ENCODE peak calls at places on chromosome 3, in five cellular contexts. One of them, this sample, is unnamed.

GRCh38 chr3:87053548-87053947 is 62.6 kb upstream of the VGLL3 start:
- DNase-seq in heart left ventricle: no peak
- DNase-seq in esophagus squamous epithelium: no peak
- DNase-seq in fibroblast of lung: no peak
- DNase-seq in A549: no peak
- DNase-seq in this sample: no peak

GRCh38 chr3:130981469-130981868 is 45.2 kb downstream of the ASTE1 start:
- DNase-seq in heart left ventricle: no peak
- DNase-seq in esophagus squamous epithelium: no peak
- DNase-seq in A549: no peak
- DNase-seq in fibroblast of lung: no peak
- DNase-seq in this sample: no peak

GRCh38 chr3:192685801-192686200 is 41.5 kb downstream of the FGF12 start:
- DNase-seq in A549: no peak
- DNase-seq in heart left ventricle: no peak
- DNase-seq in fibroblast of lung: no peak
- DNase-seq in esophagus squamous epithelium: no peak
- DNase-seq in this sample: peak; percentile 14

GRCh38 chr3:38307599-38307998 is 25.5 kb downstream of the SLC22A14 start:
- DNase-seq in heart left ventricle: no peak
- DNase-seq in esophagus squamous epithelium: no peak
- DNase-seq in A549: no peak
- DNase-seq in fibroblast of lung: no peak
- DNase-seq in this sample: no peak

GRCh38 chr3:72694398-72694797 is 153.8 kb downstream of the SHQ1 start:
- DNase-seq in heart left ventricle: no peak
- DNase-seq in fibroblast of lung: peak; percentile 71
- DNase-seq in esophagus squamous epithelium: no peak
- DNase-seq in A549: no peak
- DNase-seq in this sample: no peak

GRCh38 chr3:160195106-160195505 is 30.1 kb upstream of the C3orf80 start:
- DNase-seq in fibroblast of lung: no peak
- DNase-seq in heart left ventricle: no peak
- DNase-seq in A549: no peak
- DNase-seq in esophagus squamous epithelium: no peak
- DNase-seq in this sample: peak; percentile 65

GRCh38 chr3:106086636-106087035 is 217.8 kb upstream of the CBLB start:
- DNase-seq in heart left ventricle: no peak
- DNase-seq in fibroblast of lung: no peak
- DNase-seq in A549: peak; percentile 68
- DNase-seq in esophagus squamous epithelium: no peak
- DNase-seq in this sample: no peak

GRCh38 chr3:120160050-120160449 is 65.8 kb upstream of the GSK3B start:
- DNase-seq in heart left ventricle: no peak
- DNase-seq in esophagus squamous epithelium: peak; percentile 4
- DNase-seq in A549: peak; percentile 76
- DNase-seq in fibroblast of lung: peak; percentile 96
- DNase-seq in this sample: peak; percentile 72

GRCh38 chr3:10192953-10193691 is 28.4 kb downstream of the IRAK2 start:
- DNase-seq in A549: peak; percentile 82
- DNase-seq in heart left ventricle: no peak
- DNase-seq in esophagus squamous epithelium: peak; percentile 31
- DNase-seq in fibroblast of lung: peak; percentile 93
- DNase-seq in this sample: peak; percentile 89

GRCh38 chr3:135869439-135870105 is 96.0 kb upstream of the PPP2R3A start:
- DNase-seq in fibroblast of lung: peak; percentile 70
- DNase-seq in esophagus squamous epithelium: no peak
- DNase-seq in A549: no peak
- DNase-seq in heart left ventricle: no peak
- DNase-seq in this sample: no peak

GRCh38 chr3:58173670-58174472 is 36.9 kb downstream of the DNASE1L3 start:
- DNase-seq in esophagus squamous epithelium: no peak
- DNase-seq in A549: peak; percentile 69
- DNase-seq in fibroblast of lung: no peak
- DNase-seq in heart left ventricle: peak; percentile 79
- DNase-seq in this sample: peak; percentile 59

GRCh38 chr3:156456771-156457224 is 98.1 kb downstream of the SSR3 start:
- DNase-seq in esophagus squamous epithelium: no peak
- DNase-seq in fibroblast of lung: peak; percentile 77
- DNase-seq in heart left ventricle: no peak
- DNase-seq in A549: no peak
- DNase-seq in this sample: no peak

GRCh38 chr3:13616359-13616758 is 67.4 kb downstream of the FBLN2 start:
- DNase-seq in esophagus squamous epithelium: no peak
- DNase-seq in fibroblast of lung: no peak
- DNase-seq in heart left ventricle: peak; percentile 33
- DNase-seq in A549: no peak
- DNase-seq in this sample: no peak

GRCh38 chr3:109643590-109643989 is 306.2 kb upstream of the DPPA4 start:
- DNase-seq in fibroblast of lung: peak; percentile 82
- DNase-seq in A549: peak; percentile 52
- DNase-seq in esophagus squamous epithelium: no peak
- DNase-seq in heart left ventricle: no peak
- DNase-seq in this sample: peak; percentile 65

GRCh38 chr3:15174953-15175352 is 31.1 kb upstream of the CAPN7 start:
- DNase-seq in fibroblast of lung: no peak
- DNase-seq in esophagus squamous epithelium: no peak
- DNase-seq in heart left ventricle: no peak
- DNase-seq in A549: no peak
- DNase-seq in this sample: no peak

GRCh38 chr3:124064050-124064449 is 72.1 kb upstream of the ROPN1 start:
- DNase-seq in heart left ventricle: no peak
- DNase-seq in fibroblast of lung: no peak
- DNase-seq in esophagus squamous epithelium: no peak
- DNase-seq in A549: no peak
- DNase-seq in this sample: no peak

GRCh38 chr3:172090035-172090434 is 50.7 kb downstream of the FNDC3B start:
- DNase-seq in esophagus squamous epithelium: no peak
- DNase-seq in A549: no peak
- DNase-seq in fibroblast of lung: no peak
- DNase-seq in heart left ventricle: no peak
- DNase-seq in this sample: no peak

GRCh38 chr3:38630591-38630990 is 18.9 kb downstream of the SCN5A start:
- DNase-seq in esophagus squamous epithelium: no peak
- DNase-seq in A549: no peak
- DNase-seq in fibroblast of lung: no peak
- DNase-seq in heart left ventricle: no peak
- DNase-seq in this sample: no peak

GRCh38 chr3:10792208-10792607 is 23.8 kb upstream of the SLC6A11 start:
- DNase-seq in A549: no peak
- DNase-seq in heart left ventricle: no peak
- DNase-seq in esophagus squamous epithelium: no peak
- DNase-seq in fibroblast of lung: no peak
- DNase-seq in this sample: no peak

GRCh38 chr3:134754768-134755559 is 40.1 kb upstream of the EPHB1 start:
- DNase-seq in heart left ventricle: peak; percentile 67
- DNase-seq in A549: peak; percentile 19
- DNase-seq in fibroblast of lung: peak; percentile 16
- DNase-seq in esophagus squamous epithelium: no peak
- DNase-seq in this sample: peak; percentile 88

GRCh38 chr3:104206925-104207324 is 1159.8 kb upstream of the ALCAM start:
- DNase-seq in heart left ventricle: no peak
- DNase-seq in fibroblast of lung: no peak
- DNase-seq in esophagus squamous epithelium: no peak
- DNase-seq in A549: peak; percentile 6
- DNase-seq in this sample: no peak

GRCh38 chr3:139994891-139995290 is 59.9 kb downstream of the CLSTN2 start:
- DNase-seq in fibroblast of lung: no peak
- DNase-seq in A549: no peak
- DNase-seq in esophagus squamous epithelium: no peak
- DNase-seq in heart left ventricle: no peak
- DNase-seq in this sample: no peak

GRCh38 chr3:120498947-120499346 is 48.2 kb upstream of the FSTL1 start:
- DNase-seq in esophagus squamous epithelium: no peak
- DNase-seq in heart left ventricle: no peak
- DNase-seq in fibroblast of lung: peak; percentile 99
- DNase-seq in A549: peak; percentile 43
- DNase-seq in this sample: peak; percentile 76

GRCh38 chr3:153960701-153961100 is 160.5 kb upstream of the ARHGEF26 start:
- DNase-seq in heart left ventricle: no peak
- DNase-seq in esophagus squamous epithelium: no peak
- DNase-seq in fibroblast of lung: no peak
- DNase-seq in A549: no peak
- DNase-seq in this sample: no peak

GRCh38 chr3:57961828-57962447 is 46.3 kb upstream of the FLNB start:
- DNase-seq in fibroblast of lung: peak; percentile 41
- DNase-seq in A549: peak; percentile 82
- DNase-seq in heart left ventricle: no peak
- DNase-seq in esophagus squamous epithelium: no peak
- DNase-seq in this sample: no peak

GRCh38 chr3:85081191-85081895 is 122.6 kb downstream of the CADM2 start:
- DNase-seq in esophagus squamous epithelium: no peak
- DNase-seq in fibroblast of lung: peak; percentile 52
- DNase-seq in heart left ventricle: no peak
- DNase-seq in A549: peak; percentile 65
- DNase-seq in this sample: no peak

GRCh38 chr3:177883957-177884356 is 652.3 kb upstream of the KCNMB2 start:
- DNase-seq in A549: no peak
- DNase-seq in esophagus squamous epithelium: no peak
- DNase-seq in fibroblast of lung: no peak
- DNase-seq in heart left ventricle: no peak
- DNase-seq in this sample: no peak

GRCh38 chr3:81851166-81851565 is 89.7 kb upstream of the GBE1 start:
- DNase-seq in A549: no peak
- DNase-seq in fibroblast of lung: peak; percentile 1
- DNase-seq in heart left ventricle: no peak
- DNase-seq in esophagus squamous epithelium: no peak
- DNase-seq in this sample: no peak

GRCh38 chr3:171967137-171967783 is 72.1 kb upstream of the FNDC3B start:
- DNase-seq in esophagus squamous epithelium: no peak
- DNase-seq in A549: peak; percentile 92
- DNase-seq in heart left ventricle: no peak
- DNase-seq in fibroblast of lung: peak; percentile 89
- DNase-seq in this sample: peak; percentile 91

GRCh38 chr3:101829066-101829830 is 20.1 kb upstream of the NFKBIZ start:
- DNase-seq in heart left ventricle: peak; percentile 60
- DNase-seq in esophagus squamous epithelium: no peak
- DNase-seq in fibroblast of lung: peak; percentile 68
- DNase-seq in A549: no peak
- DNase-seq in this sample: peak; percentile 82

GRCh38 chr3:141291610-141292345 is 60.2 kb downstream of the PXYLP1 start:
- DNase-seq in A549: no peak
- DNase-seq in heart left ventricle: no peak
- DNase-seq in esophagus squamous epithelium: no peak
- DNase-seq in fibroblast of lung: no peak
- DNase-seq in this sample: no peak
- H3K4me3 ChIP-seq in A549: no peak overlapping the region
- H3K4me3 ChIP-seq in heart left ventricle: no peak overlapping the region
- H3K4me3 ChIP-seq in esophagus squamous epithelium: no peak overlapping the region
- H3K4me3 ChIP-seq in fibroblast of lung: no peak overlapping the region
- H3K4me3 ChIP-seq in this sample: no peak overlapping the region

GRCh38 chr3:112087746-112088145 is 1.6 kb downstream of the C3orf52 start:
- DNase-seq in fibroblast of lung: no peak
- DNase-seq in esophagus squamous epithelium: no peak
- DNase-seq in heart left ventricle: no peak
- DNase-seq in A549: no peak
- DNase-seq in this sample: peak; percentile 51

GRCh38 chr3:112084980-112085697 is 1.1 kb upstream of the C3orf52 start:
- DNase-seq in heart left ventricle: no peak
- DNase-seq in A549: peak; percentile 55
- DNase-seq in fibroblast of lung: no peak
- DNase-seq in esophagus squamous epithelium: no peak
- DNase-seq in this sample: no peak

GRCh38 chr3:112086857-112087524 is 802 bp downstream of the C3orf52 start:
- DNase-seq in fibroblast of lung: peak; percentile 65
- DNase-seq in heart left ventricle: no peak
- DNase-seq in A549: peak; percentile 14
- DNase-seq in esophagus squamous epithelium: no peak
- DNase-seq in this sample: peak; percentile 94

GRCh38 chr3:112086018-112086854 is at the start of gene C3orf52:
- DNase-seq in esophagus squamous epithelium: no peak
- DNase-seq in A549: peak; percentile 86
- DNase-seq in fibroblast of lung: peak; percentile 83
- DNase-seq in heart left ventricle: peak; percentile 90
- DNase-seq in this sample: peak; percentile 96

GRCh38 chr3:112083239-112083638 is 3.0 kb upstream of the C3orf52 start:
- DNase-seq in fibroblast of lung: no peak
- DNase-seq in esophagus squamous epithelium: no peak
- DNase-seq in A549: no peak
- DNase-seq in heart left ventricle: no peak
- DNase-seq in this sample: no peak
- H3K4me3 ChIP-seq in fibroblast of lung: no peak overlapping the region
- H3K4me3 ChIP-seq in esophagus squamous epithelium: no peak overlapping the region
- H3K4me3 ChIP-seq in A549: no peak overlapping the region
- H3K4me3 ChIP-seq in heart left ventricle: no peak overlapping the region
- H3K4me3 ChIP-seq in this sample: no peak overlapping the region

GRCh38 chr3:117243657-117244056 is 534.1 kb downstream of the TUSC7 start:
- DNase-seq in A549: no peak
- DNase-seq in heart left ventricle: no peak
- DNase-seq in fibroblast of lung: no peak
- DNase-seq in esophagus squamous epithelium: no peak
- DNase-seq in this sample: no peak
- H3K4me3 ChIP-seq in A549: no peak overlapping the region
- H3K4me3 ChIP-seq in heart left ventricle: no peak overlapping the region
- H3K4me3 ChIP-seq in fibroblast of lung: no peak overlapping the region
- H3K4me3 ChIP-seq in esophagus squamous epithelium: no peak overlapping the region
- H3K4me3 ChIP-seq in this sample: no peak overlapping the region

GRCh38 chr3:8741581-8742355 is 8.2 kb downstream of the CAV3 start:
- DNase-seq in fibroblast of lung: peak; percentile 88
- DNase-seq in esophagus squamous epithelium: no peak
- DNase-seq in heart left ventricle: no peak
- DNase-seq in A549: peak; percentile 84
- DNase-seq in this sample: peak; percentile 86
- H3K4me3 ChIP-seq in fibroblast of lung: no peak overlapping the region
- H3K4me3 ChIP-seq in esophagus squamous epithelium: no peak overlapping the region
- H3K4me3 ChIP-seq in heart left ventricle: no peak overlapping the region
- H3K4me3 ChIP-seq in A549: peak overlapping the region; percentile 30
- H3K4me3 ChIP-seq in this sample: no peak overlapping the region

DNA sequence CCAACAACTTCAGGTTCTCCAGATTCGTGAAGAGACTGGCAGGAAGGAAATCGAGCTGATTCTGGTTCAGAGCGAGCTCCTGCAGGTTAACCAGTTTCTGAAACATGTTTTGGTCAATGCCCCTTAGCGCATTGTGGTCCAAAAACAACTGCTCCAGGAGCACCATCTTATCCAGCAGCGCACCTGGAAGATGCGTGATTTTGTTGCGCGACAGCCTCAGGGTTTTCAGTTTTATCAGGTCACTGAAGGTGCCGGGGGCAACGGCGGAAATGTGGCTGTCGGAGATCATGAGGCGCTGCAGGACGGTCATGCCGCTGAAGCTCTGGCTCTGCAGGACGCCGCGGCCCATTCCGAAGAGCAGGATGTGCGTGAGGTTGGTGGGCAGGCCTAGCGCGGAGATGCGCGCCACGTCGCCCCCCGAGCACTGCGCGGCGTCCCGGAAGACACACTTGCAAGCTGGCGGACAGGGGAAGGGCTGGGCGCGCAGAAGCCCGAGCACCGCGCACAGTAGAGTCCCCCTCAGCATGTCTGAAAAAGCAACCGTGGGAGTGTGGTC is 1.2 kb downstream of the GP5 start:
- DNase-seq in fibroblast of lung: peak; percentile 55
- DNase-seq in esophagus squamous epithelium: no peak
- DNase-seq in A549: no peak
- DNase-seq in heart left ventricle: no peak
- DNase-seq in this sample: peak; percentile 88
- H3K4me3 ChIP-seq in fibroblast of lung: peak overlapping the region; percentile 6
- H3K4me3 ChIP-seq in esophagus squamous epithelium: no peak overlapping the region
- H3K4me3 ChIP-seq in A549: no peak overlapping the region
- H3K4me3 ChIP-seq in heart left ventricle: peak overlapping the region; percentile 46
- H3K4me3 ChIP-seq in this sample: peak overlapping the region; percentile 49

GRCh38 chr3:47628426-47628825 is 49.8 kb upstream of the CSPG5 start:
- DNase-seq in esophagus squamous epithelium: no peak
- DNase-seq in A549: no peak
- DNase-seq in fibroblast of lung: no peak
- DNase-seq in heart left ventricle: no peak
- DNase-seq in this sample: no peak
- H3K4me3 ChIP-seq in esophagus squamous epithelium: no peak overlapping the region
- H3K4me3 ChIP-seq in A549: no peak overlapping the region
- H3K4me3 ChIP-seq in fibroblast of lung: no peak overlapping the region
- H3K4me3 ChIP-seq in heart left ventricle: no peak overlapping the region
- H3K4me3 ChIP-seq in this sample: no peak overlapping the region

This sample was measured in osteoblast.